ENCODE peak calls at places on chromosome 4, in eight cellular contexts. R, K, G, B, H, J, L and E are unnamed samples.
A peak's percentile ranks its signal among the peaks of the same experiment; 100 is the strongest.

GRCh38 chr4:100493756-100494155 is 24.1 kb downstream of the EMCN start:
- DNase-seq in J (no peak), L (no peak), H (no peak), G (no peak), K (no peak), R (no peak), B (no peak), E (no peak)

GRCh38 chr4:186723207-186724047 is at the start of gene FAT1:
- DNase-seq in J (peak; percentile 24), G (no peak), L (peak; percentile 26), B (peak; percentile 40), H (no peak), R (peak; percentile 79), K (no peak), E (peak; percentile 3)

GRCh38 chr4:4618846-4619245 is 77.0 kb upstream of the STX18 start:
- DNase-seq in H (no peak), B (no peak), J (peak; percentile 70), G (no peak), L (no peak), R (no peak), K (no peak), E (no peak)

GRCh38 chr4:153372967-153373562 is 28.6 kb downstream of the MND1 start:
- DNase-seq in R (no peak), L (no peak), K (no peak), B (no peak), J (no peak), G (no peak), H (no peak), E (no peak)

GRCh38 chr4:15303052-15303641 is 124.7 kb upstream of the C1QTNF7 start:
- DNase-seq in J (no peak), H (no peak), B (no peak), G (peak; percentile 42), R (no peak), L (peak; percentile 83), K (no peak), E (no peak)

GRCh38 chr4:144583658-144584057 is 62.3 kb upstream of the HHIP start:
- DNase-seq in J (no peak), H (no peak), B (no peak), L (peak; percentile 58), R (no peak), G (peak; percentile 51), K (no peak), E (no peak)

GRCh38 chr4:185550933-185551332 is 15.6 kb upstream of the PDLIM3 start:
- DNase-seq in B (no peak), L (no peak), G (no peak), J (peak; percentile 33), H (no peak), R (no peak), K (no peak), E (no peak)

GRCh38 chr4:134807231-134807745 is 605.7 kb upstream of the PABPC4L start:
- DNase-seq in H (no peak), R (no peak), L (no peak), G (no peak), K (no peak), J (no peak), B (no peak), E (no peak)

GRCh38 chr4:10285028-10285427 is 168.4 kb upstream of the WDR1 start:
- DNase-seq in J (no peak), K (no peak), G (no peak), R (no peak), H (no peak), L (no peak), B (no peak), E (no peak)

GRCh38 chr4:86924805-86925204 is 10.0 kb upstream of the AFF1 start:
- DNase-seq in L (peak; percentile 50), J (no peak), B (no peak), R (no peak), G (no peak), H (no peak), K (no peak), E (no peak)

GRCh38 chr4:101304916-101305315 is 42.4 kb downstream of the PPP3CA start:
- DNase-seq in J (no peak), G (no peak), B (no peak), R (peak; percentile 34), K (no peak), L (peak; percentile 66), H (no peak), E (no peak)

GRCh38 chr4:184666670-184667069 is 17.1 kb downstream of the PRIMPOL start:
- DNase-seq in K (no peak), H (no peak), L (no peak), G (no peak), B (no peak), J (no peak), R (no peak), E (no peak)

GRCh38 chr4:68581382-68582338 is 5.5 kb upstream of the UGT2B17 start:
- DNase-seq in R (no peak), G (no peak), B (no peak), K (no peak), L (no peak), J (no peak), H (no peak), E (no peak)

GRCh38 chr4:70833701-70834100 is 6.0 kb downstream of the GRSF1 start:
- DNase-seq in R (no peak), B (no peak), H (no peak), J (no peak), K (no peak), G (no peak), L (no peak), E (no peak)

GRCh38 chr4:67291639-67292038 is 253.7 kb downstream of the CENPC start:
- DNase-seq in K (no peak), L (no peak), J (no peak), H (no peak), B (no peak), R (no peak), G (no peak), E (no peak)

GRCh38 chr4:48333587-48333986 is 7.7 kb upstream of the SLAIN2 start:
- DNase-seq in J (no peak), L (no peak), B (no peak), G (no peak), R (no peak), K (no peak), H (no peak), E (no peak)

GRCh38 chr4:158201310-158201709 is 9.0 kb upstream of the TMEM144 start:
- DNase-seq in R (no peak), G (no peak), K (no peak), H (no peak), L (no peak), B (no peak), J (no peak), E (no peak)

GRCh38 chr4:189804884-189805283 is 135.8 kb upstream of the FRG1 start:
- DNase-seq in L (no peak), J (no peak), H (no peak), B (no peak), G (no peak), K (no peak), R (no peak), E (no peak)

GRCh38 chr4:101217353-101218031 is 129.8 kb downstream of the PPP3CA start:
- DNase-seq in G (no peak), B (no peak), H (no peak), L (peak; percentile 83), J (no peak), R (no peak), K (no peak), E (no peak)

GRCh38 chr4:5749568-5749967 is 38.6 kb downstream of the EVC start:
- DNase-seq in K (no peak), L (no peak), R (no peak), J (no peak), B (no peak), H (no peak), G (no peak), E (no peak)

GRCh38 chr4:85774000-85774399 is 299.1 kb downstream of the ARHGAP24 start:
- DNase-seq in K (no peak), J (no peak), B (no peak), H (no peak), G (no peak), R (no peak), L (no peak), E (no peak)

DNA sequence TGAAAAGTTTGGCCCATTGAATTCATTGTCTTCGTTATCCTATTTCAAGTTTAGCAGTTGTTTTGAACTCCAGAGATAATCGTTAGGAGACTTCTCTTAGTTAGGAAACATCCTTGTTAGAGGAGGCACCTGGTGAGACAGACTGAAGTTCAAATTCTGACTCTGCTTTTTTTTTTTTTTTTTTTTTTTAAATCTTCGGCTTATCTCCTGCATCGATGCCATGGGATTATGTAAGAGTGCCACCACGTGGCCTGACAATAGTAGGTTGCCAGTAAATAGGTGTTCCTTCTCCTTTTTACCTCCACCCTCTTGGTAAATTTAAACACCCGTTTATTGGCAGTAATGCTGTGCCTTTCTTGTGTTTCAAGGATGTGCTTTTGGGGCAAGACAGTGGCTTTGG is 149.3 kb downstream of the SOWAHB start:
- DNase-seq in R (peak; percentile 72), L (peak; percentile 36), H (no peak), B (no peak), J (peak; percentile 57), K (peak; percentile 75), G (no peak), E (peak; percentile 58)
- TF ChIP-seq CTCF in R (peak; percentile 58), L (peak; percentile 49), H (peak; percentile 37), B (peak; percentile 15), J (no peak), K (peak; percentile 49), G (no peak), E (no peak)

DNA sequence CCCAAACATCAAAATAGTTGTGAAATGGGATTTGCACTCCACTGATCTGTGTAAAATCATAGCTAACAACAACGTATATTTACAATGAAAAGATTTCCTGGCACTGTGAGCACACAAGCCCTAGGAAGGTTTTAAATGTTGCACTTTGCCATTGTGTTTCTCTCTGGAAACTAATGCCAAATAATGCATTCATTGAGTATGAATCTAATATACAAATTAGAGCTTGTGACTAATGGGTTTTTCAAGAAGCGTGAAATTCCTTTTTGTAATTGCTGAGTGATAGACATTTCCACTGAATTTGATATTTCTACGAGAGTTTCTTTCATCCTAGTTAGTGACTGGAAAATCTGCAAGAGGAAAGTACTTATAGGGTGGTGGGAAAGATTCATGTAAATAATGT is 135.9 kb downstream of the COL25A1 start:
- DNase-seq in R (no peak), H (no peak), K (no peak), G (no peak), L (no peak), B (no peak), J (no peak), E (no peak)
- TF ChIP-seq CTCF in R (no peak), H (no peak), K (no peak), G (no peak), L (no peak), B (no peak), J (no peak), E (no peak)

GRCh38 chr4:3533421-3533820 is 1.2 kb upstream of the LRPAP1 start:
- DNase-seq in H (no peak), R (no peak), J (no peak), B (no peak), K (no peak), G (no peak), L (no peak), E (no peak)
- TF ChIP-seq CTCF in H (no peak), R (no peak), J (no peak), B (no peak), K (no peak), G (no peak), L (no peak), E (no peak)

DNA sequence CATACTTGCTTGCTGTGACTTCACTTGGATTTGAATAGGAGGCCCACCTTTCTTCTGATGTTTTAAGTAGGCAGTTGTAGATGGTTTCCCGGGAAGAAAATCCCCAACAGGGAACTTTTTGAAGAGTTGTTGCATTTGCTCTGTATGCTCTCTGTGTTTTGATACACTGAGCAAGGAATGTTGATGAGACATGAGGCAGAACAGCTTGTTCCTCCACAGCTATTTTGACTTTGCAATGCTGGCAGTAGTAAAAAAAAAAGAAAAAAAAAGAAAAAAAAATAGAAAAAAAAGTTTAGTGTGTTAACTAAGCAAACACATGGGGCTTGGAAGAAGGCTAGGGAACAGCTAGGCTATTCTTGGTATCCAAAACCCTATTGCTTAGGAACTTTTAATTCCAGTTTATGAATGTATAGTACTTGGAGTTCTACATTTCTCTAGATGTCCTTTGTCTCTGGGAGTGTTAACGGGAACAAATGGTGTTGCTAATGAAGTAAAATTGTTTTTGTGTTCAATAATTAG is 23.4 kb upstream of the PAQR3 start:
- DNase-seq in J (no peak), L (no peak), H (no peak), G (no peak), K (no peak), B (no peak), R (no peak), E (no peak)
- TF ChIP-seq CTCF in J (no peak), L (no peak), H (no peak), G (no peak), K (no peak), B (no peak), R (no peak), E (no peak)